ENCODE peak calls at places on chromosomes 7 and 10, in five cellular contexts. Z is dorsolateral prefrontal cortex, G is small intestine, M is GM12892, O is T-helper 1 cell. D is an unnamed sample.

GRCh38 chr7:371779-372545 is 82.0 kb downstream of the FOXL3 start:
- DNase-seq in Z (no peak), G (no peak), M (no peak), O (no peak), D (no peak)

GRCh38 chr10:70672165-70672992 is at the start of gene ADAMTS14:
- DNase-seq in Z (peak), G (no peak), M (peak), O (no peak), D (peak)

GRCh38 chr10:72265925-72266865 is 7.5 kb upstream of the DDIT4 start:
- DNase-seq in Z (no peak), G (no peak), M (no peak), O (no peak), D (no peak)

GRCh38 chr7:26159243-26159642 is 7.2 kb downstream of the NFE2L3 start:
- DNase-seq in Z (no peak), G (peak), M (no peak), O (no peak), D (no peak)

GRCh38 chr7:138400400-138400886 is 59.6 kb upstream of the TRIM24 start:
- DNase-seq in Z (no peak), G (no peak), M (no peak), O (no peak), D (no peak)

GRCh38 chr10:20535846-20536245 is 361.3 kb downstream of the NEBL start:
- DNase-seq in Z (no peak), G (no peak), M (no peak), O (no peak), D (no peak)

GRCh38 chr7:127819975-127820778 is 168.2 kb downstream of the SND1 start:
- DNase-seq in Z (no peak), G (peak), M (no peak), O (no peak), D (no peak)

GRCh38 chr10:71831646-71832552 is 19.2 kb downstream of the PSAP start:
- DNase-seq in Z (no peak), G (peak), M (no peak), O (no peak), D (no peak)

GRCh38 chr10:102647433-102648268 is 3.4 kb downstream of the TRIM8 start:
- DNase-seq in Z (no peak), G (no peak), M (no peak), O (no peak), D (no peak)

GRCh38 chr10:101001225-101002035 is 1.8 kb downstream of the LZTS2 start:
- DNase-seq in Z (peak), G (peak), M (no peak), O (no peak), D (peak)

GRCh38 chr7:156527458-156527890 is 113.1 kb upstream of the RNF32 start:
- DNase-seq in Z (no peak), G (peak), M (no peak), O (no peak), D (no peak)

GRCh38 chr10:103232772-103233488 is 12.8 kb upstream of the RPEL1 start:
- DNase-seq in Z (no peak), G (no peak), M (no peak), O (no peak), D (no peak)

GRCh38 chr7:1939434-1940401 is 269.6 kb downstream of the ELFN1 start:
- DNase-seq in Z (no peak), G (peak), M (no peak), O (no peak), D (no peak)

GRCh38 chr10:131819241-131820072 is 81.4 kb upstream of the PPP2R2D start:
- DNase-seq in Z (no peak), G (no peak), M (no peak), O (no peak), D (no peak)

GRCh38 chr7:135672560-135673359 is 10.4 kb downstream of the STMP1 start:
- DNase-seq in Z (no peak), G (peak), M (no peak), O (no peak), D (peak)

GRCh38 chr7:37683263-37684120 is at the start of gene GPR141:
- DNase-seq in Z (no peak), G (no peak), M (peak), O (no peak), D (peak)

GRCh38 chr7:118072893-118073674 is 110.9 kb upstream of the LSM8 start:
- DNase-seq in Z (no peak), G (no peak), M (no peak), O (no peak), D (no peak)

GRCh38 chr7:139687980-139688632 is 89.7 kb downstream of the HIPK2 start:
- DNase-seq in Z (peak), G (peak), M (no peak), O (no peak), D (peak)

GRCh38 chr7:134792968-134793367 is 13.5 kb downstream of the CALD1 start:
- DNase-seq in Z (no peak), G (no peak), M (no peak), O (no peak), D (no peak)

GRCh38 chr7:40024841-40025240 is 74.8 kb downstream of the CDK13 start:
- DNase-seq in Z (no peak), G (no peak), M (no peak), O (no peak), D (no peak)

GRCh38 chr10:29160110-29160669 is 128.7 kb upstream of the LYZL1 start:
- DNase-seq in Z (no peak), G (no peak), M (no peak), O (no peak), D (no peak)

GRCh38 chr7:7921830-7922229 is 46.8 kb upstream of the GLCCI1 start:
- DNase-seq in Z (no peak), G (no peak), M (no peak), O (no peak), D (no peak)

GRCh38 chr7:30846378-30846777 is 65.3 kb upstream of the AQP1 start:
- DNase-seq in Z (no peak), G (peak), M (no peak), O (no peak), D (no peak)

GRCh38 chr7:116616555-116617059 is 55.4 kb upstream of the MET start:
- DNase-seq in Z (no peak), G (no peak), M (no peak), O (no peak), D (no peak)

GRCh38 chr10:93106631-93107072 is 33.0 kb downstream of the CYP26A1 start:
- DNase-seq in Z (no peak), G (no peak), M (no peak), O (no peak), D (no peak)

GRCh38 chr7:74306737-74307469 is 17.7 kb downstream of the CLIP2 start:
- DNase-seq in Z (peak), G (no peak), M (no peak), O (no peak), D (peak)

GRCh38 chr10:64535131-64535867 is 1014.1 kb downstream of the REEP3 start:
- DNase-seq in Z (no peak), G (no peak), M (no peak), O (no peak), D (no peak)

GRCh38 chr10:119395287-119396007 is 147.1 kb downstream of the RGS10 start:
- DNase-seq in Z (peak), G (no peak), M (no peak), O (no peak), D (no peak)

GRCh38 chr10:68576118-68576517 is 16.0 kb downstream of the TET1 start:
- DNase-seq in Z (no peak), G (no peak), M (no peak), O (no peak), D (no peak)

GRCh38 chr7:128304212-128304611 is 39.5 kb downstream of the RBM28 start:
- DNase-seq in Z (peak), G (no peak), M (no peak), O (no peak), D (no peak)

GRCh38 chr10:69474688-69475432 is 23.6 kb downstream of the TSPAN15 start:
- DNase-seq in Z (no peak), G (peak), M (no peak), O (no peak), D (no peak)

GRCh38 chr10:6272126-6272525 is 69.4 kb downstream of the PFKFB3 start:
- DNase-seq in Z (no peak), G (no peak), M (no peak), O (no peak), D (no peak)

GRCh38 chr7:38542156-38542555 is 89.0 kb downstream of the AMPH start:
- DNase-seq in Z (no peak), G (no peak), M (no peak), O (no peak), D (no peak)

GRCh38 chr7:95886501-95887090 is 114.2 kb downstream of the DYNC1I1 start:
- DNase-seq in Z (no peak), G (no peak), M (no peak), O (no peak), D (no peak)

GRCh38 chr7:37255327-37255944 is 193.2 kb downstream of the ELMO1 start:
- DNase-seq in Z (no peak), G (no peak), M (no peak), O (no peak), D (no peak)

GRCh38 chr7:93245525-93246432 is 13.6 kb downstream of the VPS50 start:
- DNase-seq in Z (no peak), G (peak), M (no peak), O (no peak), D (no peak)

D was measured in hippocampal formation.